ENCODE peak calls at places on chromosomes 11 and 22, in six cellular contexts. O is K562, I is HepG2, W is HL-60, J is GM12878, M is H1. E is an unnamed sample.

GRCh38 chr22:18966748-18967147 is 30.7 kb upstream of the PRODH start:
- DNase-seq in O (no peak), M (no peak), W (no peak), J (no peak), I (no peak), E (no peak)

GRCh38 chr22:27642104-27642800 is 159.3 kb downstream of the MN1 start:
- DNase-seq in O (peak; percentile 25), M (no peak), I (peak; percentile 20), J (no peak), W (no peak), E (peak; percentile 49)

GRCh38 chr11:8937159-8937558 is 4.4 kb upstream of the C11orf16 start:
- DNase-seq in I (no peak), W (no peak), J (no peak), O (no peak), M (no peak), E (no peak)

GRCh38 chr11:13249992-13250391 is 27.6 kb upstream of the BMAL1 start:
- DNase-seq in W (no peak), J (no peak), M (no peak), I (no peak), O (no peak), E (no peak)

GRCh38 chr11:62909107-62909894 is 11.9 kb downstream of the CHRM1 start:
- DNase-seq in I (peak; percentile 70), J (no peak), M (peak; percentile 91), O (peak; percentile 70), W (no peak), E (peak; percentile 82)

GRCh38 chr11:81869337-81870065 is 864.2 kb downstream of the FAM181B start:
- DNase-seq in J (peak; percentile 99), I (no peak), M (no peak), O (no peak), W (peak; percentile 38), E (no peak)

GRCh38 chr22:49970528-49971231 is 10.1 kb downstream of the PIM3 start:
- DNase-seq in W (peak; percentile 99), I (peak; percentile 97), O (peak; percentile 82), J (peak; percentile 85), M (peak; percentile 70), E (peak; percentile 79)

GRCh38 chr22:38802671-38803121 is 8.8 kb upstream of the DNAL4 start:
- DNase-seq in O (peak; percentile 13), J (no peak), M (no peak), I (peak; percentile 53), W (no peak), E (no peak)

DNA sequence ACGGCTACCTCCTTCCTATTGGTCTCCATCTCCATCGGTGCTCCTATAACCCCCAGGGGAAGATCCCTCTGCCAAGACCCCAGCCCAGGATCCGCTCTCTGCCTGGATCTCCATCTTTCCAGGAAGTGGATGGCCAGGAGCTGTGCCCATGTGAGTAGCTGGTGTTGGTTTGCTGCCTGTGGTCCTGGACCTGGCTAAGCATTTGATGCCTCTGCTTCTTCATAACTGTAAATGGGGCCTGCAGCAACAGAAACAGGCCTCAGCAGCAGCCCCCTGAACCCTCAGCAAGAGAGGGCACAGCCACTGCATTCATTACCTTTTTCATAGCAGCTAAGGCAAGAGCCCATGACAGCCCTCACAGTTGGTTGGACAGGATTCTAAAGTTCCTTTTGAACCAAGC is 26.6 kb upstream of the CSNK2A3 start:
- DNase-seq in J (no peak), W (no peak), O (no peak), I (no peak), M (no peak), E (no peak)
- TF ChIP-seq POLR2AphosphoS5 in J (no peak), W (no peak), O (no peak), I (no peak), M (no peak), E (no peak)

DNA sequence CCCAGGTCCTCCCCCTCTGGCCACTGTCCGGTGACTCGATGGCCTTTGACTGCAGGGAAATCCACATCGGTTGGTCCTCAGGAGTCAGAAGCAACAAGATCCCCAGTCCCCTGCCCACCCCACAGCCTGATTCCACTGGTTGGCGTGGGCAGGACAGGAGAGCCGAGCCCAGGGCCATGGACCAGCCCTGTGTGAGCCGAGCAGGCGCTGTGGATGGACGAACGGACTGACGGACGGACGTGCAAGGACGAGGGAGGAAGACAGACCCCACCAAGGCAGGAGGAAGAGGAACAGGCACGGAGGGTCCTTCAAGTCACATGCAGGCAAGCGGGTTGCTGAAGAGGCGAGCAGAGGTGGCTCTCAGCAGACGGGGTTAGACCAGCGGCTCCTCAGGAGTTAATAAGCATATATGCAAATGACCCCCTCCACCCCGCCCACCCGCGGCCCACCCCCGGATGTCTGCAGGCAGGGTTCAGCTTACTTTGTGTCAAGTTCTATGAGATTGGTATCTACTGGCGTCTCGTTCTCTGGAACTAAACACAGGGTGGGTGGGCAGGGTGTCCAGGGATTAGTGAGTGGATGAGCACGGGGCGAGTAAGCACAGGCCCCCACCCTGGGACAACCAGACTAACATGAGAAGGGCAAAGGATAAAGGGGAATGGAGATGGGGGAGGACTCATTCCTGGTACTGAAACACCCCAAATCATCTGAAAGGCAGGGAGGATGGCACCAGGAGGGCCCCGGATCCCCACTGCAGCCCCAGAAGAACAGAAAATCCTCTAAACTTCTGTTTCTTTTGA is 26.8 kb downstream of the TPBGL start:
- DNase-seq in O (peak; percentile 59), W (no peak), I (no peak), J (no peak), M (no peak), E (no peak)
- TF ChIP-seq GABPA in O (no peak), W (no peak), I (no peak), J (no peak), M (no peak), E (no peak)

GRCh38 chr11:123977731-123978347 is at the start of gene OR10S1:
- DNase-seq in I (no peak), O (no peak), M (no peak), W (no peak), J (no peak), E (no peak)

GRCh38 chr11:123973816-123974215 is 3.8 kb downstream of the OR10S1 start:
- DNase-seq in J (no peak), O (no peak), I (no peak), W (no peak), M (no peak), E (no peak)

GRCh38 chr11:123976770-123977560 is 616 bp downstream of the OR10S1 start:
- DNase-seq in I (no peak), O (no peak), W (no peak), M (no peak), J (no peak), E (no peak)

DNA sequence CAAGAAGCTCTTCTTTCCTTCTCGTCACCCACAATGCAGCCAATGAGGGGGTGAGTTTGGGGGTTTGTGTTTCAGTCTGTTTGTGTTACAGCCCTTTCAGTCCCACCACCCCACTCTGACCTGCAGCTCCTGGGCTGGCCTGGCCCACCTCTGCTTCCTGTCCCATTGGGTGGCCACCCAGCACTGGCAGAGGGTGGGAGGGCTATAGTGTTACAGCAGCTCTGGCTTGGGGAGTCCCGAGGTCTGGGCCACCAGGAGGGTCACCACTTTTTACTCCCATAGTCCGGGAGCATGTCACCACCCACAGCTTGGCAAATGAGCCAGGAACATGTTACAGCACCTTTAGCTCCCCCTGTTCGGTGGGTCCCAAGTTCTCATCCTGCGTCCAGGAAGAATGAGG is 1.7 kb upstream of the OR10S1 start:
- DNase-seq in W (no peak), I (no peak), J (no peak), M (no peak), O (no peak), E (no peak)
- TF ChIP-seq POLR2AphosphoS5 in W (no peak), I (no peak), J (no peak), M (no peak), O (no peak), E (no peak)

DNA sequence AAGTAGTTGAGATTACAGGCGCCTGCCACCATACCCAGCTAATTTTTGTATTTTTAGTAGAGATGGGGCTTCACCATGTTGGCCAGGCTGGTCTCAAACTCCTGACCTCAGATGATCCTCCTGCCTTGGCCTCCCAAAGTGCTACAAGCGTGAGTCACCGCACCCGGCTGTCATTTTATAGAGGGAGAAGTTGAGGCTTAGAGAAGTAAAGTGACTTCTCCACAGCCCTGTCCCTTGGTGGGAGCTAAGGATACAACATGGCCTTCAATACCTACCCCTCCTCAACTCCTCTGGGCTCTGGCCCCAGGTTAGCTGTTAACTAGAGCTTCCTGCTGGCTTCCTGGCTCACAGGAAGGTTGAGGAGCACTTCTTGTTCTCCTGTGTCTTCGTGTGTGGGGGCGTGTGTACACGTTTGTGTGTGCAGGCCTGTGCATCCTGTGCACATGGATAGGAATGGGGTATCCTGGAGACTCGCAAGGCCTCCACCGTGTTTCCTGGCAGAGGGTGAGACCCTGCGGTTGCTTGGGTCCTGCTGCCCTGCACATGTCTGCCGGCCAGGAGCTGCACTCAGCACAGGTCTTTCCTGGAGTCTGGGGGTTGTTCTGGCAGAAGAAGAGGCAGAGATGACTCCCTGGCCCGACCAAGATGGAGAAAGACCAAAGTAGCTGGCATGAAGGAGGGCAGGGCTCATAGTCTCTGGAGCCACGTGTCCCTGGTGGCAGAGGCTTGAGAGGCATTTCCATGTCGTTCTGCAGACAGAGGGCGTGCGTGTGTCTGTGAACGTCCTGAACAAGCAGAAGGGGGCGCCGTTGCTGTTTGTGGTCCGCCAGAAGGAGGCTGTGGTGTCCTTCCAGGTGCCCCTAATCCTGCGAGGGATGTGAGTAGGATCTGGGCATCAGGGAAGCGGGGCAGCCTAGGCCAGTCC is 2.4 kb downstream of the SIDT2 start:
- DNase-seq in W (peak; percentile 76), J (peak; percentile 46), O (peak; percentile 65), I (peak; percentile 76), M (peak; percentile 58), E (peak; percentile 71)
- TF ChIP-seq GABPA in W (no peak), J (no peak), O (no peak), I (no peak), M (no peak), E (no peak)

GRCh38 chr22:21068681-21069276 is 23.0 kb downstream of the LRRC74B start:
- DNase-seq in M (no peak), O (peak; percentile 44), J (no peak), W (no peak), I (no peak), E (no peak)
- TF ChIP-seq POLR2AphosphoS5 in M (no peak), O (no peak), J (no peak), W (no peak), I (no peak), E (no peak)

DNA sequence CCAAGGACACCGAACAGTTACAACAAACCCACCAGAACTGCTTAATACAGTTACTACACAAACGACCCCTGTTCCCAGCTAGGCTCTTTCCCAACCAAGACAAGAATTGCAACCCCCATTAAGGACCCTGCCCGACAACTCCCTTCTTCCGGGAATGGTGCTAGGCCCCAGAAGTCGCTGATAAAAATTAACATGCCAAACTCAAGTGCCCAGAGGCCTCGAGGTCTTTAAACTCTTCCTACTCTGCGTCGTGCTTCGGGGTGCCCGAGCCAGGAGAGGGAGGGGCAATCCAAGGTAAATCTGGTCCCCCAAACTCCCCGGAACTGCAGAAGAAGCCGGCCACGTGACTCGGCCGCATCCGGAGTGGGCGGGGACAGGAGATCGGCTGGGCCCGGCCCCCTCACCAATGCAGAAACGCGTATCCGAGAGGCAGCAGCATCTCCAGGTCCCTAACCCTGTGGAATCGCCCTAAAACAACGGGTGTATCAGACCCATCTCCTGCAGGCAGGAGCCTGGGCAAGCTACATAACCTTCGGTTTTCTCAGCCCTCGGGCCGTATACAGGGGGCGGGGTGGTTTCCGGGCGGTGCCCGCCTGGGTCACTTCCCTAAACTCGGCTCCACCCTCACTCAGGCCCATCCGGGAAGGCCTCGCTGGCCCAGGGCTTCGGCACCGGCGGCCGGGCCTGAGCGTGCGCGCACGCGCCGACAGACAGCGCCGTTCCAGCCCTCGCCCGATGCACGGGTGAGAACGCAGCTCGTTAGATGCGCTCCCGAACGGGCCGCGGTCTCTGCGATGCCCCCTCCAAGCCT is 1.1 kb downstream of the CFL1 start:
- DNase-seq in I (peak; percentile 48), M (no peak), J (no peak), W (no peak), O (peak; percentile 61), E (peak; percentile 80)
- TF ChIP-seq GABPA in I (peak; percentile 82), M (no peak), J (no peak), W (peak; percentile 43), O (no peak), E (peak; percentile 70)